ENCODE peak calls at places on chromosomes 7 and 10, in ten cellular contexts. H is mesendoderm, Z is IMR-90, B is mammary epithelial cell, Q is adrenal gland, T is GM12878, G is SK-N-MC, W is right cardiac atrium, V is tibial artery, D is OCI-LY7. E is an unnamed sample.
A peak's percentile ranks its signal among the peaks of the same experiment; 100 is the strongest.

GRCh38 chr7:130275826-130276291 is 9.2 kb downstream of the CPA2 start:
- DNase-seq in B (peak; percentile 91), T (no peak), D (no peak), Z (no peak), G (peak; percentile 91), H (no peak), Q (no peak), V (no peak), W (no peak), E (no peak)

GRCh38 chr7:69047166-69047760 is 551.0 kb upstream of the AUTS2 start:
- DNase-seq in B (no peak), H (peak; percentile 48), D (no peak), V (no peak), G (no peak), Q (no peak), W (no peak), Z (no peak), T (no peak), E (no peak)

GRCh38 chr7:106329971-106330733 is 45.4 kb upstream of the NAMPT start:
- DNase-seq in G (no peak), Z (peak; percentile 79), W (peak; percentile 18), D (no peak), V (no peak), Q (peak; percentile 75), B (peak; percentile 74), H (no peak), T (no peak), E (no peak)

GRCh38 chr10:123160311-123160980 is 6.2 kb downstream of the BUB3 start:
- DNase-seq in B (no peak), H (no peak), W (no peak), Q (no peak), V (no peak), T (no peak), G (no peak), D (peak; percentile 73), Z (no peak), E (no peak)

GRCh38 chr7:15341811-15342210 is 220.0 kb downstream of the AGMO start:
- DNase-seq in Q (no peak), W (no peak), T (no peak), Z (no peak), H (no peak), D (no peak), V (no peak), B (no peak), G (no peak), E (no peak)

GRCh38 chr7:71633571-71634008 is 501.6 kb downstream of the GALNT17 start:
- DNase-seq in H (peak; percentile 98), B (peak; percentile 4), G (peak; percentile 92), T (no peak), Q (peak; percentile 47), V (no peak), Z (peak; percentile 3), W (no peak), D (no peak), E (no peak)

GRCh38 chr7:727806-728460 is 852 bp upstream of the PRKAR1B start:
- DNase-seq in T (no peak), D (no peak), B (no peak), W (no peak), Q (no peak), V (no peak), Z (peak; percentile 38), G (no peak), H (peak; percentile 54), E (no peak)

GRCh38 chr7:151057038-151057736 is 510 bp downstream of the CDK5 start:
- DNase-seq in Q (no peak), G (no peak), V (no peak), D (no peak), H (no peak), Z (no peak), B (no peak), W (no peak), T (no peak), E (no peak)

GRCh38 chr10:103803941-103804340 is 51.4 kb downstream of the SH3PXD2A start:
- DNase-seq in W (no peak), D (no peak), Q (no peak), T (no peak), H (peak; percentile 92), V (no peak), B (peak; percentile 67), G (no peak), Z (no peak), E (no peak)

GRCh38 chr7:48924433-48924832 is at the start of gene CDC14C:
- DNase-seq in Q (no peak), W (no peak), V (no peak), G (no peak), Z (no peak), B (no peak), T (no peak), D (no peak), H (no peak), E (no peak)

GRCh38 chr10:66537186-66537585 is 388.6 kb upstream of the LRRTM3 start:
- DNase-seq in G (no peak), D (no peak), W (no peak), B (no peak), Z (no peak), V (no peak), H (no peak), T (no peak), Q (no peak), E (no peak)

GRCh38 chr7:132614428-132615076 is 38.3 kb upstream of the PLXNA4 start:
- DNase-seq in D (no peak), V (peak; percentile 47), W (peak; percentile 57), B (no peak), Z (no peak), Q (peak; percentile 16), T (no peak), G (no peak), H (peak; percentile 87), E (peak; percentile 5)

GRCh38 chr7:108875139-108875538 is 305.5 kb downstream of the DNAJB9 start:
- DNase-seq in Q (peak; percentile 2), Z (peak; percentile 8), G (no peak), D (peak; percentile 8), V (no peak), B (peak; percentile 0), W (no peak), T (no peak), H (peak; percentile 47), E (no peak)

GRCh38 chr7:132501956-132502355 is 74.3 kb downstream of the PLXNA4 start:
- DNase-seq in T (no peak), G (no peak), W (no peak), H (no peak), Z (no peak), Q (no peak), B (no peak), D (no peak), V (no peak), E (no peak)

GRCh38 chr7:151729521-151729921 is 147.4 kb downstream of the PRKAG2 start:
- DNase-seq in V (no peak), W (no peak), T (no peak), G (no peak), D (no peak), Q (no peak), H (no peak), Z (no peak), B (no peak), E (no peak)

GRCh38 chr7:77269360-77270075 is 69.9 kb upstream of the FGL2 start:
- DNase-seq in Q (peak; percentile 12), V (peak; percentile 36), W (no peak), D (peak; percentile 51), B (no peak), G (no peak), Z (peak; percentile 11), H (no peak), T (peak; percentile 23), E (no peak)
- H3K27ac ChIP-seq in Q (no peak overlapping the region), V (peak overlapping the region; percentile 41), W (no peak overlapping the region), D (no peak overlapping the region), B (no peak overlapping the region), G (no peak overlapping the region), Z (peak overlapping the region; percentile 59), H (no peak overlapping the region), T (no peak overlapping the region), E (no peak overlapping the region)

GRCh38 chr7:45982912-45983719 is 62.0 kb upstream of the IGFBP3 start:
- DNase-seq in G (no peak), B (no peak), W (no peak), Z (no peak), H (no peak), D (no peak), V (no peak), Q (no peak), T (no peak), E (no peak)
- H3K27ac ChIP-seq in G (no peak overlapping the region), B (no peak overlapping the region), W (no peak overlapping the region), Z (no peak overlapping the region), H (no peak overlapping the region), D (no peak overlapping the region), V (peak overlapping the region; percentile 82), Q (peak overlapping the region; percentile 33), T (no peak overlapping the region), E (no peak overlapping the region)

DNA sequence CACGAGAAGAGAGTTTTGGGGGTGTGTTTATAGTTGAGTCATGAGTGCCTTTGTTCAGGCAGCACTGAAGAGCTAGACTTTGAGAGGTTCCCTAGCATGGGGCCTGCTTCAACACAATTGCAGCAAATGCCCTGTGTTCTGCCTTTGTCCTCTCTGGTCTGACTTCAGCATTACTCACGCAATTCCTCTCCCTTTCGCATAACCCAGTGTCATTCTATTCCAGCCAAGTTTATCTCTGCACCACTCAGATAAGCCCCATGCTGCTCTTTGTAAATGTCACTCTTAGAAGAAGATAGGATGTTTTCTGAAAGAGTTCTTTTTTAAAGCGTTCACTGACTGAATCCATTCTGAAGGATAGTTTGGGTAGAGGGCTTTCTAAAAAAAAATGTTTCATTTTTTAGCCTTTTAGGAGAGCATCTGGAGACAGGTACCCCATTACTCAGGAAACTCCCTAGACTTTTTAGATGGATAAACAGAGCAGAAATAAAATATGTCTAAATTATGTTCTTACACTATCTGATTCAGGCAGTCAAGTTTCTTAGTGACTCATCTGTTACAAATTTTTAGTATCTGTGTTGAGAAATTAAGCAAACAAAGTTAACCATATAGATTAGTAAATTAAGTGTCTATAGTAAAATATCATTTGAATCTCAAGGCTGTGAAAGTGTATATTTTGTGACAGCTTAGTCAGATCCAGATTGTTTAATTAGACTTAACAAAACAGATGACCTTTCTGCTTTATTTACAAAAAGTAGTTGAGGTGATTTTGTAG is 318.5 kb downstream of the GPR158 start:
- DNase-seq in Z (peak; percentile 0), W (no peak), G (no peak), B (peak; percentile 91), H (peak; percentile 98), T (no peak), D (no peak), Q (peak; percentile 60), V (no peak), E (no peak)
- H3K27ac ChIP-seq in Z (no peak overlapping the region), W (peak overlapping the region; percentile 52), G (no peak overlapping the region), B (peak overlapping the region; percentile 78), H (no peak overlapping the region), T (no peak overlapping the region), D (no peak overlapping the region), Q (peak overlapping the region; percentile 36), V (no peak overlapping the region), E (no peak overlapping the region)

DNA sequence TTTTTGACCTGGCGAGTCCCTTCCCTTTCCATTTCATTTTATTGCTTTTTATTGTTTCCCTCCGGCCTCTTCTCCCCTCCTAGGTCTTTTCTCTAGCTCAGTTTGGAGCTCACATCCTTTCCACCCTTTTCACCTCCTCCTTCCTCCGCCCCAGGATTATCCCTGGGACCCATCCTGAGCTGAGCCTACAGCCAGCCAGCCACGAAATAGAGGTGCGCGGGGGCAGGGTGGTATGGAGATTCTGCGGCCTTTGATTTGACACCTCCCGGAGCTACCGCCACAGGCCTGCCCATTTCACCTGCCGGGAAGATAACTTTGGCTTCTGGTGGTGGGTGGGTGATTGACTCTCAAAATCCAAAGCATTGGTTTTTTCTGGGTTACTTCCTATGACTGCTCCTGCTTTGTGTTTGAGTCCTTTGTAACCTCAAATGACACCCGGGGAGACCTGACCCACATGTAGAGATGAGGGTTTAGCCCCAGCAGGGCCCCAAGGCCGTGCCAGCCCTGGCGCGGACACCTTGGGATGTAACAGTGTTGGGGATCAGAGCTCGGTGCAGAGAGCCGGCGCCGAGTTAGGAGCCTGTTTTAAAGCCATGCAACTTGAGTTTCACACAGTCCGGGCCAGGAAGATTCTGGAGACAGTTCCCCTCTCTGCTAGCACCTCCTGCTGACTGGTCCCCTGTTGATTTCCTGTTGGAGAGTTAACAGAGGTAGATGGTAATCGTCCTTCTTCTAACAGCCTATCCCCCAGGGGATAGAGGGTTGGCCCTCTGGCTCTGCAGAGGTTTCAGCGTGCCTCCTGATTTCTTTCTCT is 1.5 kb downstream of the DUSP5 start:
- DNase-seq in G (peak; percentile 61), H (peak; percentile 96), B (peak; percentile 75), Q (peak; percentile 58), W (no peak), T (peak; percentile 72), D (peak; percentile 53), V (no peak), Z (peak; percentile 74), E (no peak)
- H3K27ac ChIP-seq in G (no peak overlapping the region), H (peak overlapping the region; percentile 88), B (peak overlapping the region; percentile 92), Q (peak overlapping the region; percentile 95), W (peak overlapping the region; percentile 73), T (peak overlapping the region; percentile 91), D (no peak overlapping the region), V (no peak overlapping the region), Z (peak overlapping the region; percentile 73), E (no peak overlapping the region)